ENCODE peak calls at places on chromosomes 5 and 9, in ten cellular contexts. T, B, Z, A, C, D, Q, S, Y and X are unnamed samples.
A peak's percentile ranks its signal among the peaks of the same experiment; 100 is the strongest.

GRCh38 chr9:106025449-106025848 is 331.1 kb downstream of the TMEM38B start:
- DNase-seq in C (no peak), T (no peak), D (no peak), Y (no peak), S (no peak), A (no peak), B (no peak), Q (no peak), Z (no peak), X (no peak)

GRCh38 chr5:149572576-149573231 is 8.6 kb upstream of the ARHGEF37 start:
- DNase-seq in C (no peak), T (no peak), S (no peak), Q (peak; percentile 44), A (no peak), Z (no peak), B (no peak), Y (no peak), D (no peak), X (no peak)

GRCh38 chr5:167671176-167671575 is 620.3 kb upstream of the WWC1 start:
- DNase-seq in A (no peak), Z (no peak), C (no peak), S (no peak), B (no peak), Y (peak; percentile 61), T (no peak), Q (no peak), D (no peak), X (no peak)

GRCh38 chr9:79213417-79214125 is 358.2 kb upstream of the TLE4 start:
- DNase-seq in Y (peak; percentile 80), T (no peak), A (no peak), Z (peak; percentile 26), C (no peak), B (no peak), D (no peak), Q (no peak), S (no peak), X (no peak)

GRCh38 chr5:175321927-175322532 is 122.0 kb downstream of the DRD1 start:
- DNase-seq in S (no peak), A (no peak), C (no peak), B (peak; percentile 24), Q (peak; percentile 18), Z (peak; percentile 2), T (no peak), D (peak; percentile 1), Y (peak; percentile 26), X (no peak)

GRCh38 chr5:133996683-133997252 is 8.0 kb downstream of the VDAC1 start:
- DNase-seq in D (no peak), Z (no peak), A (no peak), B (no peak), Y (no peak), S (no peak), T (no peak), Q (no peak), C (no peak), X (no peak)

GRCh38 chr5:95564450-95564849 is 9.5 kb downstream of the ARSK start:
- DNase-seq in Q (no peak), A (no peak), Y (no peak), S (no peak), D (no peak), B (no peak), C (no peak), T (no peak), Z (no peak), X (no peak)

GRCh38 chr9:77177894-77178794 is 810 bp downstream of the VPS13A start:
- DNase-seq in Q (peak; percentile 62), Y (peak; percentile 20), A (no peak), S (peak; percentile 25), B (peak; percentile 57), D (no peak), C (peak; percentile 29), T (peak; percentile 57), Z (peak; percentile 20), X (no peak)

GRCh38 chr5:109329296-109330252 is 80.2 kb downstream of the PJA2 start:
- DNase-seq in C (no peak), Z (peak; percentile 45), D (no peak), B (no peak), T (no peak), Y (peak; percentile 87), S (no peak), Q (no peak), A (peak; percentile 3), X (no peak)